ENCODE peak calls at places on chromosomes 2 and 18, in four cellular contexts. C is GM23338, W is HFF-Myc, Z is fibroblast of pulmonary artery. G is an unnamed sample.

GRCh38 chr2:168189835-168190426 is 57.5 kb downstream of the STK39 start:
- DNase-seq in Z (peak; percentile 69), W (no peak), C (no peak), G (no peak)

GRCh38 chr18:69383191-69383590 is 17.5 kb upstream of the DOK6 start:
- DNase-seq in W (no peak), Z (peak; percentile 11), C (peak; percentile 3), G (no peak)

GRCh38 chr2:68469935-68470334 is 2.5 kb downstream of the APLF start:
- DNase-seq in W (no peak), C (no peak), Z (peak; percentile 30), G (no peak)

GRCh38 chr2:102116675-102117471 is 25.7 kb upstream of the IL1R1 start:
- DNase-seq in Z (peak; percentile 62), W (no peak), C (no peak), G (no peak)

GRCh38 chr2:79432731-79433146 is 80.1 kb upstream of the CTNNA2 start:
- DNase-seq in W (no peak), C (peak; percentile 8), Z (no peak), G (no peak)

GRCh38 chr18:39749154-39749553 is 2183.6 kb upstream of the CELF4 start:
- DNase-seq in W (no peak), C (no peak), Z (no peak), G (no peak)

GRCh38 chr2:205024822-205025518 is 479.7 kb downstream of the PARD3B start:
- DNase-seq in Z (peak; percentile 90), C (no peak), W (peak; percentile 82), G (no peak)

GRCh38 chr2:26583381-26583911 is 57.7 kb downstream of the CIB4 start:
- DNase-seq in C (no peak), Z (no peak), W (no peak), G (no peak)

GRCh38 chr2:118609138-118609537 is 238.3 kb downstream of the EN1 start:
- DNase-seq in Z (no peak), C (no peak), W (no peak), G (no peak)

GRCh38 chr2:233455491-233455890 is 101.2 kb downstream of the DGKD start:
- DNase-seq in Z (no peak), C (no peak), W (no peak), G (no peak)

GRCh38 chr2:212537311-212538155 is 1.1 kb downstream of the ERBB4 start:
- DNase-seq in C (peak; percentile 79), W (no peak), Z (peak; percentile 20), G (no peak)

GRCh38 chr18:36786686-36787085 is 42.1 kb downstream of the TPGS2 start:
- DNase-seq in C (no peak), W (peak; percentile 9), Z (peak; percentile 90), G (no peak)

GRCh38 chr2:68767031-68767961 is 32.7 kb downstream of the ARHGAP25 start:
- DNase-seq in W (no peak), C (no peak), Z (no peak), G (no peak)

GRCh38 chr2:161250864-161251436 is 57.3 kb upstream of the PSMD14 start:
- DNase-seq in C (peak; percentile 93), Z (peak; percentile 59), W (no peak), G (no peak)

GRCh38 chr2:47867205-47867604 is 39.1 kb downstream of the FBXO11 start:
- DNase-seq in W (peak; percentile 29), C (no peak), Z (peak; percentile 85), G (no peak)

GRCh38 chr2:234457421-234457820 is 39.5 kb downstream of the ARL4C start:
- DNase-seq in Z (no peak), W (no peak), C (no peak), G (no peak)

GRCh38 chr2:234676109-234676858 is 179.4 kb upstream of the ARL4C start:
- DNase-seq in W (no peak), C (peak; percentile 61), Z (no peak), G (no peak)

GRCh38 chr2:149562304-149562703 is 25.3 kb downstream of the MMADHC start:
- DNase-seq in Z (peak; percentile 25), C (no peak), W (no peak), G (no peak)

GRCh38 chr2:47162780-47163179 is 7.7 kb upstream of the STPG4 start:
- DNase-seq in Z (no peak), W (no peak), C (no peak), G (no peak)

GRCh38 chr2:183037660-183038340 is 457 bp downstream of the NCKAP1 start:
- DNase-seq in C (peak; percentile 54), Z (no peak), W (no peak), G (peak; percentile 18)

GRCh38 chr2:155645771-155646170 is 686.8 kb downstream of the NR4A2 start:
- DNase-seq in Z (peak; percentile 1), C (no peak), W (no peak), G (no peak)

GRCh38 chr2:55088400-55088799 is 38.1 kb upstream of the RTN4 start:
- DNase-seq in C (no peak), Z (peak; percentile 57), W (no peak), G (no peak)

GRCh38 chr2:37895135-37895534 is 30.0 kb upstream of the RMDN2 start:
- DNase-seq in Z (no peak), C (no peak), W (no peak), G (no peak)

GRCh38 chr2:53753036-53753435 is 14.6 kb upstream of the CHAC2 start:
- DNase-seq in Z (no peak), W (no peak), C (no peak), G (no peak)

GRCh38 chr18:8828798-8829197 is 123.4 kb downstream of the MTCL1 start:
- DNase-seq in Z (no peak), C (no peak), W (no peak), G (no peak)

GRCh38 chr18:45910405-45911023 is 56.6 kb downstream of the EPG5 start:
- DNase-seq in Z (peak; percentile 68), W (peak; percentile 7), C (peak; percentile 81), G (peak; percentile 55)

GRCh38 chr2:197369946-197370325 is 59.4 kb upstream of the ANKRD44 start:
- DNase-seq in W (no peak), C (no peak), Z (peak; percentile 16), G (no peak)

GRCh38 chr2:127355407-127356008 is 32.3 kb downstream of the MAP3K2 start:
- DNase-seq in W (no peak), C (peak; percentile 75), Z (no peak), G (no peak)

GRCh38 chr18:77316641-77317040 is 67.0 kb downstream of the GALR1 start:
- DNase-seq in Z (peak; percentile 3), C (no peak), W (no peak), G (no peak)

GRCh38 chr18:35861367-35862114 is 110.9 kb upstream of the RMP24 start:
- DNase-seq in Z (no peak), W (no peak), C (no peak), G (no peak)

GRCh38 chr2:144096531-144096930 is 423.4 kb downstream of the ZEB2 start:
- DNase-seq in C (no peak), W (no peak), Z (no peak), G (no peak)

GRCh38 chr2:152950125-152950524 is 231.7 kb downstream of the ARL6IP6 start:
- DNase-seq in Z (peak; percentile 4), W (no peak), C (peak; percentile 62), G (no peak)

GRCh38 chr2:85951351-85952067 is 62.7 kb upstream of the ST3GAL5 start:
- DNase-seq in Z (no peak), W (no peak), C (no peak), G (no peak)

GRCh38 chr2:58871469-58872142 is 630.5 kb upstream of the FANCL start:
- DNase-seq in Z (no peak), W (no peak), C (peak; percentile 71), G (no peak)
- TF ChIP-seq CTCF in Z (no peak), W (peak; percentile 31), C (peak; percentile 69), G (peak; percentile 25)

DNA sequence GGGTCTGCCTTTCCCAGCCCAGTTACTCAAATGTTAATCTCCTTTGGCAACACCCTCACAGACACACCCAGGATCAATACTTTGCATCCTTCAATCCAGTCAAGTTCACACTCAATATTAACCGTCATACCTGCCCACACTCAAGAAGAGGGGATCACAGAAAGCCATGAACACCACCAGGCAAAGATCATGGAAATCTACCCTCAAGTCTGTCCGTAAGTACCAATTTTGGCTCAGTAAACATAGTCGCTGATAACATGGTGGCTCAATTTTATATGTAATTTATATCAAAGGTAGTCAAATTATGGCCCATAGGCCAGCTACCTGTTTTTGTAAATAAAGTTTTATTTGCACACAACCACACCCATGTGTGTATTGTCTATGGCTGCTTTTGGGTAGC is 102.3 kb upstream of the MAP2 start:
- DNase-seq in C (no peak), Z (no peak), W (no peak), G (no peak)
- TF ChIP-seq CTCF in C (no peak), Z (no peak), W (no peak), G (no peak)

DNA sequence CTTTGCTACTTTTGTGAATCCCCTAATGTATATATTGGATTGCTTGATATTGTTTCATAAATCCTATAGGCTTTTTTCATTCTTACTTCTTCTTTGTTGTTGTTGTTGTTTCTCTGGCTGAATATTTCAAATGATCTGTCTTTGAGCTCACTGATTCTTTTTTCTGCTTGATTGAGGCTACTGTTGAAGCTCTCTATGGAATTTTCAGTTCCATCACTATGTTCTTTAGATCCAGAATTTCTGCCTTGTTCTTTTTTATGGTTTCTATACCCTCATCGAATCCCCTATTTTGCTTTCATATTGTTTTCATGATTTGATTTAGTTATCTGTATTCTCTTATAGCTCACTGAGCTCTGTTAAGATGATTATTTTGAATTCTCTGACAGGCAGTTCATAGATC is 24.6 kb upstream of the RASGRP3 start:
- DNase-seq in W (no peak), C (no peak), Z (no peak), G (no peak)
- TF ChIP-seq CTCF in W (no peak), C (no peak), Z (no peak), G (no peak)

GRCh38 chr18:29616885-29617284 is 1425.7 kb downstream of the DSC3 start:
- DNase-seq in Z (no peak), W (no peak), C (no peak), G (no peak)
- TF ChIP-seq CTCF in Z (no peak), W (no peak), C (no peak), G (no peak)

GRCh38 chr2:43225093-43225787 is 1.2 kb downstream of the ZFP36L2 start:
- DNase-seq in W (no peak), C (peak; percentile 60), Z (peak; percentile 79), G (no peak)
- TF ChIP-seq CTCF in W (no peak), C (no peak), Z (no peak), G (no peak)

DNA sequence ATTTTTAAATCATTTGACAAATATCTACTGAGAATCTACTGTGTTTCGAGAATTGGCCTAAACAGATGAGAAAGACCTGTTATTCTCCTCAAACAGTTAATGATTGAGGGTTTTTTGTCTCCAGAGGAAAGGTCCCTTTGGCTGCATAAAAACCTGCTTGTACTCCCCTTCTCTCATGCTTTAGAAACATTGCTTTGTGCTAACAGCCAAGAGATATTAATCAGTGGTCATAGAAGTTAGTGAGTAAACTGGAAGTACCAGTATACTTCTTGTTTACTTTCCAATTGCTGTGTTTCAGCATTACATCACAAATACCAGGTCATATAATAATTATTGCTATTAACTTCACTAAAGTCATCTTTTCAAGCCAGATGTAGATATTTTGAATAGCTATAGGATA is 34.1 kb downstream of the ITGB6 start:
- DNase-seq in C (no peak), W (no peak), Z (no peak), G (no peak)
- TF ChIP-seq CTCF in C (no peak), W (no peak), Z (no peak), G (no peak)

GRCh38 chr18:48541747-48542108 is 2.9 kb downstream of the CTIF start:
- DNase-seq in C (no peak), W (no peak), Z (no peak), G (no peak)

GRCh38 chr18:48541026-48541746 is 2.4 kb downstream of the CTIF start:
- DNase-seq in W (no peak), C (peak; percentile 78), Z (peak; percentile 76), G (peak; percentile 62)

GRCh38 chr18:48543228-48543627 is 4.4 kb downstream of the CTIF start:
- DNase-seq in W (no peak), C (peak; percentile 74), Z (no peak), G (no peak)

GRCh38 chr18:48544116-48544515 is 5.3 kb downstream of the CTIF start:
- DNase-seq in C (no peak), W (no peak), Z (no peak), G (no peak)

GRCh38 chr18:48542513-48543181 is 3.8 kb downstream of the CTIF start:
- DNase-seq in Z (no peak), C (peak; percentile 50), W (no peak), G (no peak)
- TF ChIP-seq CTCF in Z (no peak), C (no peak), W (no peak), G (no peak)